ENCODE peak calls at places on chromosomes 13 and 19, in four cellular contexts. D, F, C and E are unnamed samples.

GRCh38 chr19:15683411-15683810 is 10.5 kb downstream of the CYP4F12 start:
- DNase-seq in D (no peak), F (no peak), C (no peak), E (no peak)

GRCh38 chr13:30307966-30308290 is 577 bp upstream of the KATNAL1 start:
- DNase-seq in D (no peak), F (no peak), C (no peak), E (no peak)

GRCh38 chr19:13846533-13847032 is 30.4 kb upstream of the NANOS3 start:
- DNase-seq in D (peak; percentile 94), F (peak; percentile 73), C (peak; percentile 89), E (peak; percentile 96)

GRCh38 chr19:38394488-38394887 is 6.0 kb downstream of the SPRED3 start:
- DNase-seq in D (no peak), F (no peak), C (no peak), E (peak; percentile 59)

GRCh38 chr19:41646589-41647204 is 19.8 kb upstream of the CEACAM4 start:
- DNase-seq in D (no peak), F (peak; percentile 30), C (no peak), E (no peak)

GRCh38 chr13:44181938-44182337 is 191.7 kb upstream of the SERP2 start:
- DNase-seq in D (no peak), F (no peak), C (no peak), E (no peak)

GRCh38 chr13:105778196-105778595 is 757.3 kb downstream of the EFNB2 start:
- DNase-seq in D (no peak), F (no peak), C (no peak), E (no peak)

GRCh38 chr19:43784251-43784980 is 3.6 kb upstream of the KCNN4 start:
- DNase-seq in D (peak; percentile 61), F (peak; percentile 89), C (no peak), E (no peak)

GRCh38 chr13:51935326-51936171 is 73.8 kb downstream of the CCDC70 start:
- DNase-seq in D (no peak), F (peak; percentile 31), C (peak; percentile 47), E (no peak)

GRCh38 chr13:90105276-90105675 is 1242.2 kb upstream of the MIR17HG start:
- DNase-seq in D (no peak), F (peak; percentile 63), C (no peak), E (no peak)

GRCh38 chr13:80604094-80604493 is 263.2 kb upstream of the SPRY2 start:
- DNase-seq in D (no peak), F (no peak), C (no peak), E (no peak)

GRCh38 chr13:42174344-42175162 is 97.4 kb upstream of the AKAP11 start:
- DNase-seq in D (no peak), F (no peak), C (no peak), E (no peak)

GRCh38 chr19:51564791-51565190 is 6.3 kb upstream of the ZNF175 start:
- DNase-seq in D (peak; percentile 49), F (no peak), C (no peak), E (peak; percentile 64)

GRCh38 chr13:112150352-112150751 is 83.4 kb downstream of the SOX1 start:
- DNase-seq in D (no peak), F (no peak), C (no peak), E (no peak)

GRCh38 chr13:99657848-99658265 is 156.6 kb downstream of the TM9SF2 start:
- DNase-seq in D (peak; percentile 26), F (peak; percentile 52), C (no peak), E (peak; percentile 11)

GRCh38 chr13:80399340-80400163 is 58.6 kb upstream of the SPRY2 start:
- DNase-seq in D (peak; percentile 21), F (no peak), C (no peak), E (no peak)